ENCODE peak calls at places on chromosome X, in six cellular contexts. One of them, this sample, is unnamed.

GRCh38 chrX:129653985-129654651 is 638 bp downstream of the APLN start:
- DNase-seq in CD8-positive, alpha-beta T cell: no peak
- DNase-seq in RWPE1: no peak
- DNase-seq in brain microvascular endothelial cell: no peak
- DNase-seq in H9: no peak
- DNase-seq in ovary: no peak
- DNase-seq in this sample: no peak

GRCh38 chrX:1451676-1452496 is 823 bp downstream of the ASMTL start:
- DNase-seq in ovary: peak
- DNase-seq in H9: peak
- DNase-seq in brain microvascular endothelial cell: no peak
- DNase-seq in CD8-positive, alpha-beta T cell: no peak
- DNase-seq in RWPE1: no peak
- DNase-seq in this sample: no peak

GRCh38 chrX:38112566-38112965 is 106.2 kb downstream of the SYTL5 start:
- DNase-seq in CD8-positive, alpha-beta T cell: no peak
- DNase-seq in H9: no peak
- DNase-seq in ovary: no peak
- DNase-seq in RWPE1: no peak
- DNase-seq in brain microvascular endothelial cell: no peak
- DNase-seq in this sample: no peak

GRCh38 chrX:7985568-7985967 is 58.4 kb upstream of the PNPLA4 start:
- DNase-seq in H9: no peak
- DNase-seq in CD8-positive, alpha-beta T cell: no peak
- DNase-seq in ovary: no peak
- DNase-seq in RWPE1: no peak
- DNase-seq in brain microvascular endothelial cell: no peak
- DNase-seq in this sample: no peak

GRCh38 chrX:39950035-39950688 is 147.6 kb downstream of the BCOR start:
- DNase-seq in ovary: no peak
- DNase-seq in CD8-positive, alpha-beta T cell: no peak
- DNase-seq in H9: no peak
- DNase-seq in brain microvascular endothelial cell: peak
- DNase-seq in RWPE1: peak
- DNase-seq in this sample: no peak

GRCh38 chrX:40132751-40133150 is 35.0 kb upstream of the BCOR start:
- DNase-seq in brain microvascular endothelial cell: peak
- DNase-seq in RWPE1: peak
- DNase-seq in CD8-positive, alpha-beta T cell: no peak
- DNase-seq in H9: no peak
- DNase-seq in ovary: peak
- DNase-seq in this sample: no peak

GRCh38 chrX:79080131-79080530 is 64.4 kb upstream of the GPR174 start:
- DNase-seq in ovary: no peak
- DNase-seq in H9: no peak
- DNase-seq in CD8-positive, alpha-beta T cell: no peak
- DNase-seq in brain microvascular endothelial cell: peak
- DNase-seq in RWPE1: no peak
- DNase-seq in this sample: no peak

GRCh38 chrX:123310112-123310511 is 126.0 kb downstream of the GRIA3 start:
- DNase-seq in ovary: no peak
- DNase-seq in CD8-positive, alpha-beta T cell: no peak
- DNase-seq in H9: no peak
- DNase-seq in brain microvascular endothelial cell: no peak
- DNase-seq in RWPE1: no peak
- DNase-seq in this sample: no peak

GRCh38 chrX:100615015-100615414 is 21.6 kb downstream of the TSPAN6 start:
- DNase-seq in ovary: no peak
- DNase-seq in CD8-positive, alpha-beta T cell: no peak
- DNase-seq in RWPE1: peak
- DNase-seq in brain microvascular endothelial cell: peak
- DNase-seq in H9: peak
- DNase-seq in this sample: no peak

GRCh38 chrX:104113237-104113965 is 1.1 kb downstream of the ZCCHC18 start:
- DNase-seq in ovary: peak
- DNase-seq in CD8-positive, alpha-beta T cell: peak
- DNase-seq in brain microvascular endothelial cell: peak
- DNase-seq in H9: peak
- DNase-seq in RWPE1: peak
- DNase-seq in this sample: peak

GRCh38 chrX:101229155-101229554 is 9.6 kb downstream of the DRP2 start:
- DNase-seq in RWPE1: no peak
- DNase-seq in CD8-positive, alpha-beta T cell: no peak
- DNase-seq in H9: no peak
- DNase-seq in ovary: no peak
- DNase-seq in brain microvascular endothelial cell: peak
- DNase-seq in this sample: no peak

GRCh38 chrX:46447384-46447783 is 97.8 kb downstream of the ZNF674 start:
- DNase-seq in H9: no peak
- DNase-seq in RWPE1: no peak
- DNase-seq in CD8-positive, alpha-beta T cell: no peak
- DNase-seq in brain microvascular endothelial cell: no peak
- DNase-seq in ovary: no peak
- DNase-seq in this sample: no peak

GRCh38 chrX:100817340-100817739 is 2.9 kb upstream of the CSTF2 start:
- DNase-seq in CD8-positive, alpha-beta T cell: no peak
- DNase-seq in ovary: no peak
- DNase-seq in RWPE1: no peak
- DNase-seq in brain microvascular endothelial cell: no peak
- DNase-seq in H9: no peak
- DNase-seq in this sample: no peak

GRCh38 chrX:96791559-96791958 is 92.1 kb upstream of the RPA4 start:
- DNase-seq in ovary: no peak
- DNase-seq in brain microvascular endothelial cell: peak
- DNase-seq in CD8-positive, alpha-beta T cell: no peak
- DNase-seq in H9: no peak
- DNase-seq in RWPE1: no peak
- DNase-seq in this sample: no peak

GRCh38 chrX:1336331-1337143 is at the start of gene IL3RA:
- DNase-seq in RWPE1: no peak
- DNase-seq in brain microvascular endothelial cell: peak
- DNase-seq in CD8-positive, alpha-beta T cell: no peak
- DNase-seq in ovary: peak
- DNase-seq in H9: no peak
- DNase-seq in this sample: no peak

GRCh38 chrX:37896491-37896890 is 49.1 kb upstream of the DYNLT3 start:
- DNase-seq in H9: no peak
- DNase-seq in brain microvascular endothelial cell: no peak
- DNase-seq in ovary: no peak
- DNase-seq in CD8-positive, alpha-beta T cell: no peak
- DNase-seq in RWPE1: no peak
- DNase-seq in this sample: no peak

GRCh38 chrX:68589372-68589753 is 58.1 kb upstream of the STARD8 start:
- DNase-seq in ovary: no peak
- DNase-seq in CD8-positive, alpha-beta T cell: no peak
- DNase-seq in RWPE1: no peak
- DNase-seq in H9: no peak
- DNase-seq in brain microvascular endothelial cell: no peak
- DNase-seq in this sample: no peak

GRCh38 chrX:86171366-86171765 is 23.1 kb downstream of the DACH2 start:
- DNase-seq in ovary: no peak
- DNase-seq in brain microvascular endothelial cell: peak
- DNase-seq in H9: peak
- DNase-seq in RWPE1: no peak
- DNase-seq in CD8-positive, alpha-beta T cell: no peak
- DNase-seq in this sample: no peak

GRCh38 chrX:129634541-129634940 is 20.2 kb downstream of the APLN start:
- DNase-seq in CD8-positive, alpha-beta T cell: no peak
- DNase-seq in ovary: no peak
- DNase-seq in brain microvascular endothelial cell: peak
- DNase-seq in H9: no peak
- DNase-seq in RWPE1: no peak
- DNase-seq in this sample: no peak

GRCh38 chrX:96563663-96564062 is 121.0 kb upstream of the DIAPH2 start:
- DNase-seq in RWPE1: no peak
- DNase-seq in brain microvascular endothelial cell: no peak
- DNase-seq in ovary: no peak
- DNase-seq in H9: no peak
- DNase-seq in CD8-positive, alpha-beta T cell: no peak
- DNase-seq in this sample: no peak

GRCh38 chrX:55486736-55487135 is 2.9 kb downstream of the USP51 start:
- DNase-seq in ovary: no peak
- DNase-seq in RWPE1: no peak
- DNase-seq in brain microvascular endothelial cell: no peak
- DNase-seq in CD8-positive, alpha-beta T cell: no peak
- DNase-seq in H9: no peak
- DNase-seq in this sample: no peak

GRCh38 chrX:13515181-13515930 is 54.0 kb upstream of the EGFL6 start:
- DNase-seq in ovary: no peak
- DNase-seq in CD8-positive, alpha-beta T cell: no peak
- DNase-seq in brain microvascular endothelial cell: no peak
- DNase-seq in H9: no peak
- DNase-seq in RWPE1: no peak
- DNase-seq in this sample: no peak

GRCh38 chrX:122134291-122134690 is 1049.8 kb upstream of the GRIA3 start:
- DNase-seq in brain microvascular endothelial cell: no peak
- DNase-seq in CD8-positive, alpha-beta T cell: no peak
- DNase-seq in RWPE1: no peak
- DNase-seq in H9: no peak
- DNase-seq in ovary: no peak
- DNase-seq in this sample: no peak

GRCh38 chrX:84487365-84488353 is 14.6 kb downstream of the HDX start:
- DNase-seq in ovary: no peak
- DNase-seq in brain microvascular endothelial cell: no peak
- DNase-seq in RWPE1: no peak
- DNase-seq in CD8-positive, alpha-beta T cell: no peak
- DNase-seq in H9: no peak
- DNase-seq in this sample: no peak

GRCh38 chrX:35670894-35671293 is 127.2 kb upstream of the MAGEB16 start:
- DNase-seq in H9: no peak
- DNase-seq in ovary: no peak
- DNase-seq in brain microvascular endothelial cell: no peak
- DNase-seq in CD8-positive, alpha-beta T cell: no peak
- DNase-seq in RWPE1: no peak
- DNase-seq in this sample: no peak

GRCh38 chrX:115448146-115448545 is 112.8 kb upstream of the PLS3 start:
- DNase-seq in RWPE1: no peak
- DNase-seq in brain microvascular endothelial cell: no peak
- DNase-seq in CD8-positive, alpha-beta T cell: no peak
- DNase-seq in ovary: no peak
- DNase-seq in H9: no peak
- DNase-seq in this sample: no peak

GRCh38 chrX:29419774-29420553 is 795.4 kb upstream of the MAGEB2 start:
- DNase-seq in CD8-positive, alpha-beta T cell: no peak
- DNase-seq in RWPE1: no peak
- DNase-seq in brain microvascular endothelial cell: peak
- DNase-seq in H9: no peak
- DNase-seq in ovary: no peak
- DNase-seq in this sample: no peak

GRCh38 chrX:108199041-108199440 is 107.5 kb downstream of the ATG4A start:
- DNase-seq in RWPE1: no peak
- DNase-seq in brain microvascular endothelial cell: no peak
- DNase-seq in ovary: no peak
- DNase-seq in H9: no peak
- DNase-seq in CD8-positive, alpha-beta T cell: no peak
- DNase-seq in this sample: no peak
- H3K27ac ChIP-seq in RWPE1: no peak
- H3K27ac ChIP-seq in brain microvascular endothelial cell: no peak
- H3K27ac ChIP-seq in ovary: no peak
- H3K27ac ChIP-seq in H9: no peak
- H3K27ac ChIP-seq in CD8-positive, alpha-beta T cell: no peak
- H3K27ac ChIP-seq in this sample: no peak

GRCh38 chrX:110086916-110087484 is 84.1 kb downstream of the TMEM164 start:
- DNase-seq in CD8-positive, alpha-beta T cell: no peak
- DNase-seq in ovary: no peak
- DNase-seq in H9: no peak
- DNase-seq in RWPE1: peak
- DNase-seq in brain microvascular endothelial cell: peak
- DNase-seq in this sample: no peak

GRCh38 chrX:110081740-110082139 is 78.8 kb downstream of the TMEM164 start:
- DNase-seq in H9: no peak
- DNase-seq in RWPE1: peak
- DNase-seq in CD8-positive, alpha-beta T cell: no peak
- DNase-seq in brain microvascular endothelial cell: peak
- DNase-seq in ovary: peak
- DNase-seq in this sample: no peak

GRCh38 chrX:110086162-110086915 is 83.4 kb downstream of the TMEM164 start:
- DNase-seq in brain microvascular endothelial cell: peak
- DNase-seq in ovary: no peak
- DNase-seq in H9: no peak
- DNase-seq in CD8-positive, alpha-beta T cell: no peak
- DNase-seq in RWPE1: no peak
- DNase-seq in this sample: no peak

GRCh38 chrX:110082156-110082555 is 79.2 kb downstream of the TMEM164 start:
- DNase-seq in RWPE1: peak
- DNase-seq in ovary: peak
- DNase-seq in H9: no peak
- DNase-seq in CD8-positive, alpha-beta T cell: no peak
- DNase-seq in brain microvascular endothelial cell: peak
- DNase-seq in this sample: no peak

GRCh38 chrX:110081320-110081719 is 78.4 kb downstream of the TMEM164 start:
- DNase-seq in ovary: no peak
- DNase-seq in brain microvascular endothelial cell: no peak
- DNase-seq in RWPE1: no peak
- DNase-seq in CD8-positive, alpha-beta T cell: no peak
- DNase-seq in H9: no peak
- DNase-seq in this sample: no peak
- H3K27ac ChIP-seq in ovary: no peak
- H3K27ac ChIP-seq in brain microvascular endothelial cell: peak
- H3K27ac ChIP-seq in RWPE1: peak
- H3K27ac ChIP-seq in CD8-positive, alpha-beta T cell: no peak
- H3K27ac ChIP-seq in H9: no peak
- H3K27ac ChIP-seq in this sample: no peak

DNA sequence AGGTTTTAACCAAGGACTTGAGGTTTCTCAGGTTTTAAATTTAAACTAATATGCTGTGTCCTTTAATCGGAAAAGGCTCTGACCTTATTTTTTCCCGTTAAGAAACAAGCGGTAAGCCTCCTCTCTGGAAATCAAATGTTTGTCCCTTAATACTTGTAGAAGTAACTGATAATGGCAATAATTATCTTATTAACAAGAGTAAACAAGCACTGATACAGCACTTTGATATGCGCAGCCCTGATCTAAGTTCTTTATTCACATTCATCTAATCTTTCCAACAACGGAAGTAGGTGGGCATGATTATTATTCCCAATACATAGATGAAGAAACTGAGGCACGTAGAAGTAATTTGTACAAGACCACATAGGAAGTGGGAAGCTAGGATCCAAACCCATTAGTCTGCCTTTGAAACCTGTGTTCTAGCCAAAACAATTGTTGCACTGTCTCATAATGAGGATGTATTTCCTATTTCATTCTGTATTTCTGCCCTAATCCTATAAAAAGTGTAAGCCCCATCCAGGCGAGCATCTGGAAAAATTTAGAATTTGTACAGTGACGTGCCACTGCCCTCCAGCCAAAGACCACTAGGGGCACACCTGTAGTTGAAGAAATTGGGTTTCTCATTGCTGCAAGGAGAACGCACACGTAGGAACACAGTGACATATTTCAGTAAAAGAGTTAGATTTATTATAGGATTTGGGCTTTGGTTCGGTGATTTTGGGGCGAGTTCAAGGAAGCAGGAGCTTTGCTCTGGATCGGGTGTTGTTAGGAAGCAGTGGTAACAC is 605 bp downstream of the CXorf58 start:
- DNase-seq in CD8-positive, alpha-beta T cell: no peak
- DNase-seq in ovary: no peak
- DNase-seq in brain microvascular endothelial cell: no peak
- DNase-seq in H9: peak
- DNase-seq in RWPE1: no peak
- DNase-seq in this sample: no peak
- H3K27ac ChIP-seq in CD8-positive, alpha-beta T cell: peak
- H3K27ac ChIP-seq in ovary: no peak
- H3K27ac ChIP-seq in brain microvascular endothelial cell: peak
- H3K27ac ChIP-seq in H9: no peak
- H3K27ac ChIP-seq in RWPE1: peak
- H3K27ac ChIP-seq in this sample: no peak

GRCh38 chrX:22118161-22118830 is 86.2 kb downstream of the PHEX start:
- DNase-seq in brain microvascular endothelial cell: no peak
- DNase-seq in ovary: no peak
- DNase-seq in CD8-positive, alpha-beta T cell: no peak
- DNase-seq in H9: no peak
- DNase-seq in RWPE1: peak
- DNase-seq in this sample: no peak
- H3K27ac ChIP-seq in brain microvascular endothelial cell: no peak
- H3K27ac ChIP-seq in ovary: no peak
- H3K27ac ChIP-seq in CD8-positive, alpha-beta T cell: no peak
- H3K27ac ChIP-seq in H9: peak
- H3K27ac ChIP-seq in RWPE1: no peak
- H3K27ac ChIP-seq in this sample: no peak

This sample was measured in iPS DF 6.9.